ENCODE peak calls at places on chromosomes 1 and 21, in nine cellular contexts. N is psoas muscle; I is transverse colon; M is cardiac muscle cell; R is esophagus squamous epithelium; T is endodermal cell; L is IMR-90; F is AG04450; H is CD8-positive, alpha-beta T cell. A is an unnamed sample.

GRCh38 chr1:26475989-26476388 is 3.7 kb downstream of the HMGN2 start:
- DNase-seq in M (no peak), L (no peak), N (no peak), F (no peak), H (no peak), I (no peak), T (no peak), R (no peak), A (no peak)

GRCh38 chr1:26058052-26058595 is 9.3 kb downstream of the TRIM63 start:
- DNase-seq in I (no peak), H (no peak), N (no peak), L (no peak), F (no peak), T (no peak), R (no peak), M (no peak), A (no peak)

GRCh38 chr1:206511362-206512064 is 4.2 kb downstream of the RASSF5 start:
- DNase-seq in L (no peak), M (no peak), N (no peak), H (no peak), I (no peak), R (no peak), F (no peak), T (peak), A (no peak)

GRCh38 chr21:14557413-14557812 is 11.3 kb upstream of the SAMSN1 start:
- DNase-seq in N (no peak), L (no peak), F (no peak), I (no peak), R (no peak), M (no peak), T (no peak), H (no peak), A (no peak)

GRCh38 chr1:165629848-165630628 is 996 bp upstream of the MGST3 start:
- DNase-seq in I (no peak), T (peak), L (no peak), N (no peak), R (no peak), H (no peak), F (no peak), M (no peak), A (no peak)

GRCh38 chr1:18972531-18972930 is 16.1 kb upstream of the IFFO2 start:
- DNase-seq in F (no peak), T (no peak), M (peak), N (no peak), L (peak), H (no peak), I (no peak), R (no peak), A (peak)

GRCh38 chr1:51316764-51317120 is 13.6 kb downstream of the TTC39A start:
- DNase-seq in N (no peak), L (no peak), H (no peak), R (no peak), M (no peak), F (no peak), I (no peak), T (no peak), A (no peak)

GRCh38 chr1:187985145-187985896 is 1156.6 kb downstream of the PLA2G4A start:
- DNase-seq in T (no peak), F (no peak), L (no peak), R (no peak), I (no peak), N (no peak), H (no peak), M (no peak), A (no peak)

GRCh38 chr1:221611930-221612777 is 129.7 kb downstream of the DUSP10 start:
- DNase-seq in F (peak), T (peak), L (peak), I (peak), M (peak), R (no peak), N (peak), H (no peak), A (peak)

GRCh38 chr1:87154351-87154750 is 174.3 kb upstream of the LMO4 start:
- DNase-seq in R (no peak), F (no peak), N (no peak), M (no peak), H (no peak), I (no peak), T (no peak), L (no peak), A (no peak)

GRCh38 chr1:45303582-45304310 is 22.9 kb upstream of the HPDL start:
- DNase-seq in T (peak), H (peak), I (peak), R (peak), L (peak), F (peak), M (peak), N (peak), A (peak)

GRCh38 chr1:206112600-206113301 is 4.4 kb downstream of the AVPR1B start:
- DNase-seq in M (no peak), I (peak), H (no peak), N (no peak), F (no peak), L (no peak), T (no peak), R (no peak), A (no peak)

GRCh38 chr1:160837558-160838205 is 25.0 kb downstream of the CD244 start:
- DNase-seq in H (peak), I (peak), T (no peak), R (peak), F (no peak), N (no peak), M (peak), L (no peak), A (no peak)

GRCh38 chr1:223249854-223250631 is 107.0 kb upstream of the TLR5 start:
- DNase-seq in R (no peak), L (no peak), N (no peak), H (no peak), M (no peak), F (no peak), I (no peak), T (no peak), A (peak)

GRCh38 chr1:171405391-171405714 is 80.0 kb upstream of the PRRC2C start:
- DNase-seq in I (no peak), L (no peak), M (no peak), N (no peak), R (no peak), T (no peak), H (no peak), F (no peak), A (no peak)

GRCh38 chr1:234775477-234776246 is 165.7 kb upstream of the IRF2BP2 start:
- DNase-seq in N (no peak), R (no peak), H (no peak), T (peak), F (no peak), I (no peak), L (no peak), M (no peak), A (no peak)

GRCh38 chr1:230125633-230126528 is 58.8 kb downstream of the GALNT2 start:
- DNase-seq in L (peak), R (no peak), N (no peak), T (peak), M (peak), H (no peak), I (no peak), F (no peak), A (peak)

GRCh38 chr1:209238356-209238755 is 345.2 kb upstream of the CAMK1G start:
- DNase-seq in N (no peak), F (no peak), I (no peak), M (no peak), R (no peak), L (no peak), H (no peak), T (no peak), A (no peak)

GRCh38 chr1:27000817-27001460 is 7.4 kb downstream of the TRNP1 start:
- DNase-seq in H (no peak), F (no peak), I (no peak), T (peak), M (peak), R (no peak), L (peak), N (no peak), A (no peak)

GRCh38 chr21:25338415-25338814 is 268.9 kb downstream of the MRPL39 start:
- DNase-seq in L (no peak), T (no peak), M (no peak), H (no peak), I (no peak), R (no peak), F (no peak), N (no peak), A (no peak)

GRCh38 chr1:15094056-15094455 is 59.5 kb upstream of the TMEM51 start:
- DNase-seq in I (no peak), M (no peak), L (no peak), H (no peak), R (no peak), T (no peak), F (no peak), N (no peak), A (no peak)

DNA sequence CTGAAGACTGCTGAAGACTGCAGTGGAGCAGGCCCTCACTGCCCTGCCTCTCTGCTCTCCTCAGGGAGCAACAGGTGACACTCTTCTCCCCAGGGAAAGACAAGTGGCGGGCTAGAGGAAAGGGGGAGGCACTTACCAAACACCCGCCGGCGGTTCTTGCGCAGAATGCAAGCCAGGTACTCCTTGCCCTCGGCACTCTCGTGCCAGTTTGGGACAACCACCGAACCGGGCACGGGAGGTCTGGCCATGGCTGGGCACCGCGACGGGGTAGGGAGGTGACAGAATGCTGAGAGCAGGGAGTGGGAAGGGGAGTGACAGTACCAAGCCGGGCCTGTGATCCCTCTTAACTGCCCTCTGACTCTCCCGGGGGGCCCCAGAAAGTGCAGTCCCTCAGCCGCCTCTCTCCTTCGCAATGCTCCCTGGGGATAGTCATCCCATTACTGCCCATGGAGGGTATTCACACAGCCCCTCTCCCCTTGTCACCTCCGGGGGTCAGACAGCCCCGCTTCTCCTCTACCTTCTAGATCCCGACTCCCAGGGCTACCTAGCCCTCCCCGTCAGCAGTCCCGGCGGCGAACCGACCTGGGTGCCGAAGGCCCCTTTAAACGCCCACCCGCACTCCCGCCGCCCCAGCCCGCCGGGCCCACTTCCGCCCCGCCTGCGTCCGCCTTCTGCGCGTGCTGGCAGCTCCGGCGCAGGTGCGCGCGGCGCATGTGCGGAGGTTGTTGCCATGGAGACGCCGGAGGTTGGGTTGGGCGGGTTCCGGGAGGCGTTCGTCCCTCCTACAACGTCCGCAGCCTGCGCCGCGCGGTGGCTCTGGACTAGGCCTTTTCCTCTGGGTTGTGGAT is at the start of gene CPLANE2:
- DNase-seq in F (peak), H (peak), I (peak), T (peak), M (peak), R (peak), L (peak), N (peak), A (peak)
- TF ChIP-seq CTCF in F (no peak), H (no peak), I (no peak), T (peak), M (peak), R (no peak), L (peak), N (no peak), A (no peak)

DNA sequence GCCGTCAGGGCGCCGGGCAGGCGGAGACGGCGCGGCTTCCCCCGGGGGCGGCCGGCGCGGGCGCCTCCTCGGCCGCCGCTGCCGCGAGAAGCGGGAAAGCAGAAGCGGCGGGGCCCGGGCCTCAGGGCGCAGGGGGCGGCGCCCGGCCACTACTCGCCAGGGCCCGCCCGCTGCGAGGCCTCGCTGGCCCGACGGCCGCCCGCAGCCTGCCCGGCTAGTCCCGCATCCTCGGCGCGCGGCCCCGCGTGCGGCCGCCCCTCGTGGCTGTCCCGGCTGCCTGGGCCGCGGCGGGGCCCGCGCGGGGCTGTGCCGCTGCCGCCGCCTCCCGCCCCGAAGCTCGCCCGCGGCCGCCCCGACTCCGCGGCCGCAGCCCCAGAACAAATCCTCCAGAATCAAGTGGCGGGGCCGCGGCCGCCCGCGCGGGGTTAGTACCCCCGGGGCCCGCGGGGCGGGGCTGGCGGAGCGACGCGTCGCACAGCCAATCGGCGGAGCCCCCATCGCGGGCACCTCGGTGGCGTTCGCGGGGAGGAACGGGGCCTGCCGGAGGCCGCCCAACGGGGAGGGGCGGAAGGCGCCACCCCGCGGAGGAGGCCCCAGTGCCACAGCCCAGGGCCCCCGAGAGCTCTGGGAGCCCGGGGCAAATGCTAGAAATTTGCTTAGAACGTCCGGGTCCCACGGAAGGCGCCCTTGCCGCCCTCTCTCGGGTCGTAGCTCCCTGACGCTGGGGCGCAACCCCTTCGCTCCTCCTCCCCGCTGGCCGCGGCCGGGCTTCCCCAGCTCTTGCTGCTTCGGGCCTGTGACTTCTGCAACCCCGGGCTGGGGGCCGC is at the start of gene RUNX3:
- DNase-seq in M (no peak), R (peak), H (peak), F (no peak), L (no peak), I (peak), T (peak), N (peak), A (no peak)
- H3K27ac ChIP-seq in M (no peak), R (peak), H (peak), F (no peak), L (no peak), I (peak), T (no peak), N (no peak), A (no peak)

GRCh38 chr1:100352267-100353072 is at the start of gene CDC14A:
- DNase-seq in R (peak), M (peak), L (peak), I (peak), N (peak), H (peak), T (peak), F (peak), A (peak)

GRCh38 chr1:100354971-100355394 is 2.7 kb downstream of the CDC14A start:
- DNase-seq in I (peak), T (no peak), L (peak), F (no peak), N (no peak), M (peak), R (no peak), H (no peak), A (peak)

GRCh38 chr1:100353988-100354387 is 1.7 kb downstream of the CDC14A start:
- DNase-seq in M (no peak), F (no peak), N (no peak), R (no peak), I (no peak), H (no peak), L (peak), T (peak), A (peak)

GRCh38 chr1:100351095-100351884 is 1.0 kb upstream of the CDC14A start:
- DNase-seq in N (peak), H (peak), R (peak), F (peak), I (peak), L (peak), M (peak), T (peak), A (peak)

DNA sequence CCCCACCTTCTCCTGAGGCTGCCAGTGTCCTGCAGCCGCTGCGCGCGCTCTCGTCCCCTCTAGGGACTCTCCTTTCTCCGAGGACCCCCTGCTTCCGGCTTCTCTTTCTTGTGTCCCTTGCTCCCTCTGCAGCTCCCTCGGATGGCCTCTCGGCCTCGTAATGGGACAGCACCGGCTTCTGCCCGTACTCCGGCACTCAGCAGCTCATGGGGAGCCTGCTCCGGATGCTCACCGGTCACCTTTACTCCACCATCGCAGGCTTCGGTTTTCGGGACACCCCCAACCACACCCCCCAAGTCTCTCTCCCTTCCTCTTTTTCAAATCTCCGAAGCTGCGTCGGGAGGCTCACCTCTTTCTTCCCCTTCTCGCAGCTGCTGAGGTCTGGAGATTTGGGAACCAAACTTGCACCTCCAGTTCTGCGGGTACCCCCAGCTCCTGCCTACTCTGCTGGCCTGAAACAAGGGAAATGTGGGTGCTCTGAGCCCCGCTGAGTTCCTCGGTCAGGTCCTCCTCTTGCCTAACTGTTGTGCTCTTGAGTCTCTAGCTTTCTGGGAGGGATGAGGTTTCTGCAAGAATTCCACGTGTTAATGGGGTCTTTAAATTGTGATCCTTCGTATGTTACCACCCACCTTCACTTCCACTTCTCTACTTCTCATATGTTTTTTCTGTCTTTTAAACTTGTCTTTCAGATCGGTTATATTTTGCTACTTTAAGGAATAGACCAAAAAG is 931 bp downstream of the CDC14A start:
- DNase-seq in N (no peak), L (no peak), T (peak), R (peak), M (no peak), F (no peak), H (peak), I (peak), A (peak)
- TF ChIP-seq CTCF in N (no peak), L (no peak), T (peak), R (no peak), M (no peak), F (no peak), H (no peak), I (no peak), A (no peak)

GRCh38 chr1:43705334-43705733 is 2.0 kb upstream of the ST3GAL3 start:
- DNase-seq in M (no peak), H (no peak), N (no peak), R (no peak), T (no peak), I (no peak), L (no peak), F (no peak), A (no peak)
- H3K27ac ChIP-seq in M (no peak), H (no peak), N (no peak), R (no peak), T (no peak), I (no peak), L (no peak), F (no peak), A (peak)

GRCh38 chr1:154404511-154404931 is 622 bp upstream of the IL6R start:
- DNase-seq in I (no peak), T (peak), M (no peak), N (no peak), F (no peak), H (no peak), R (no peak), L (no peak), A (no peak)

GRCh38 chr1:154406572-154406879 is 1.4 kb downstream of the IL6R start:
- DNase-seq in F (no peak), M (no peak), N (no peak), I (no peak), L (no peak), T (no peak), H (no peak), R (no peak), A (no peak)

GRCh38 chr1:154405762-154406571 is 824 bp downstream of the IL6R start:
- DNase-seq in I (peak), F (no peak), L (peak), H (peak), R (no peak), T (peak), M (peak), N (peak), A (no peak)

GRCh38 chr1:154403983-154404382 is 1.2 kb upstream of the IL6R start:
- DNase-seq in R (no peak), N (no peak), F (no peak), L (no peak), T (no peak), I (no peak), M (no peak), H (no peak), A (no peak)

GRCh38 chr1:154404984-154405761 is at the start of gene IL6R:
- DNase-seq in N (peak), H (peak), L (peak), R (peak), T (peak), F (peak), I (peak), M (peak), A (peak)
- TF ChIP-seq CTCF in N (peak), H (peak), L (peak), R (peak), T (peak), F (no peak), I (peak), M (peak), A (peak)

GRCh38 chr1:225780134-225780533 is 2.5 kb downstream of the SRP9 start:
- DNase-seq in M (no peak), R (no peak), N (no peak), L (no peak), I (no peak), F (no peak), H (no peak), T (no peak), A (no peak)
- H3K27ac ChIP-seq in M (no peak), R (no peak), N (peak), L (no peak), I (peak), F (no peak), H (no peak), T (no peak), A (no peak)

A was measured in RWPE1.